ENCODE peak calls at places on chromosomes 3 and 15, in nine cellular contexts. Z is stimulated activated naive B cell treated with anti-CD40 and anti-IgM and Interleukin-4, amounts not matched to agents 10 μg/mL and 1 μg/mL and 100 μg/mL, for 72 hours; F is sciatic nerve; H is activated T-helper 1 cell treated with Interleukin-2 at 50 U/mL for 16 hours; N is NCI-H1092 treated with DMSO at 0.1 percent for 48 hours; W is pons; A is stromal cell of bone marrow; X is GM19239; D is AG10803. T is an unnamed sample.

GRCh38 chr3:732326-732928 is 360.4 kb upstream of the CNTN6 start:
- DNase-seq in N (no peak), W (no peak), A (no peak), Z (no peak), X (no peak), H (no peak), F (no peak), D (no peak), T (no peak)

GRCh38 chr3:46848271-46849097 is 14.8 kb downstream of the MYL3 start:
- DNase-seq in H (no peak), W (no peak), Z (no peak), F (peak; percentile 58), N (no peak), X (no peak), D (peak; percentile 38), A (peak; percentile 34), T (no peak)

GRCh38 chr15:65796610-65797012 is 4.5 kb upstream of the DENND4A start:
- DNase-seq in D (peak; percentile 65), H (no peak), F (no peak), X (no peak), A (no peak), W (no peak), Z (no peak), N (no peak), T (no peak)

GRCh38 chr3:49924683-49925082 is 4.9 kb downstream of the MON1A start:
- DNase-seq in X (no peak), A (peak; percentile 66), N (no peak), F (no peak), Z (no peak), H (no peak), D (peak; percentile 57), W (no peak), T (no peak)

GRCh38 chr3:50604628-50605588 is 6.7 kb downstream of the CISH start:
- DNase-seq in N (no peak), H (no peak), Z (peak; percentile 76), W (no peak), D (no peak), F (no peak), X (no peak), A (no peak), T (no peak)

GRCh38 chr15:31349233-31350141 is 22.9 kb downstream of the KLF13 start:
- DNase-seq in D (peak; percentile 64), Z (no peak), A (no peak), H (no peak), W (no peak), F (no peak), N (no peak), X (no peak), T (no peak)

GRCh38 chr3:13654330-13655073 is 105.6 kb downstream of the FBLN2 start:
- DNase-seq in N (no peak), H (peak; percentile 27), Z (no peak), D (no peak), A (no peak), X (no peak), F (no peak), W (no peak), T (peak; percentile 17)

GRCh38 chr3:98702166-98702565 is 61.0 kb upstream of the ST3GAL6 start:
- DNase-seq in W (no peak), A (no peak), Z (no peak), X (no peak), N (no peak), H (no peak), D (no peak), F (no peak), T (no peak)

T was measured in effector memory CD4-positive, alpha-beta T cell.